ENCODE peak calls at places on chromosome 1, in nine cellular contexts. One of them, this sample, is unnamed.

GRCh38 chr1:58412071-58412580 is 134.4 kb downstream of the OMA1 start:
- DNase-seq in COR-L47: no peak
- DNase-seq in omental fat pad: no peak
- DNase-seq in fibroblast of pulmonary artery: peak
- DNase-seq in adrenal gland: no peak
- DNase-seq in NCI-H1105 treated with DMSO at 0.1 percent for 48 hours: no peak
- DNase-seq in ACHN: no peak
- DNase-seq in activated CD4-positive, alpha-beta T cell treated with anti-CD3 and anti-CD28 coated beads, Interleukin-2, amount 10 ng/mL, durations not matched to agents 7 days and 5 days: no peak
- DNase-seq in GM19239: no peak
- DNase-seq in this sample: no peak

GRCh38 chr1:32336963-32337675 is 1.1 kb upstream of the MARCKSL1 start:
- DNase-seq in COR-L47: no peak
- DNase-seq in omental fat pad: no peak
- DNase-seq in fibroblast of pulmonary artery: peak
- DNase-seq in adrenal gland: no peak
- DNase-seq in NCI-H1105 treated with DMSO at 0.1 percent for 48 hours: no peak
- DNase-seq in ACHN: peak
- DNase-seq in activated CD4-positive, alpha-beta T cell treated with anti-CD3 and anti-CD28 coated beads, Interleukin-2, amount 10 ng/mL, durations not matched to agents 7 days and 5 days: peak
- DNase-seq in GM19239: no peak
- DNase-seq in this sample: peak

GRCh38 chr1:56452027-56453011 is 127.0 kb downstream of the PLPP3 start:
- DNase-seq in COR-L47: no peak
- DNase-seq in omental fat pad: no peak
- DNase-seq in fibroblast of pulmonary artery: no peak
- DNase-seq in adrenal gland: no peak
- DNase-seq in NCI-H1105 treated with DMSO at 0.1 percent for 48 hours: no peak
- DNase-seq in ACHN: no peak
- DNase-seq in activated CD4-positive, alpha-beta T cell treated with anti-CD3 and anti-CD28 coated beads, Interleukin-2, amount 10 ng/mL, durations not matched to agents 7 days and 5 days: no peak
- DNase-seq in GM19239: no peak
- DNase-seq in this sample: no peak

GRCh38 chr1:43910359-43910758 is 23.2 kb upstream of the ARTN start:
- DNase-seq in COR-L47: no peak
- DNase-seq in omental fat pad: no peak
- DNase-seq in fibroblast of pulmonary artery: no peak
- DNase-seq in adrenal gland: no peak
- DNase-seq in NCI-H1105 treated with DMSO at 0.1 percent for 48 hours: no peak
- DNase-seq in ACHN: no peak
- DNase-seq in activated CD4-positive, alpha-beta T cell treated with anti-CD3 and anti-CD28 coated beads, Interleukin-2, amount 10 ng/mL, durations not matched to agents 7 days and 5 days: no peak
- DNase-seq in GM19239: no peak
- DNase-seq in this sample: no peak

GRCh38 chr1:68328485-68328884 is 96.2 kb upstream of the WLS start:
- DNase-seq in COR-L47: no peak
- DNase-seq in omental fat pad: no peak
- DNase-seq in fibroblast of pulmonary artery: peak
- DNase-seq in adrenal gland: no peak
- DNase-seq in NCI-H1105 treated with DMSO at 0.1 percent for 48 hours: no peak
- DNase-seq in ACHN: no peak
- DNase-seq in activated CD4-positive, alpha-beta T cell treated with anti-CD3 and anti-CD28 coated beads, Interleukin-2, amount 10 ng/mL, durations not matched to agents 7 days and 5 days: no peak
- DNase-seq in GM19239: no peak
- DNase-seq in this sample: no peak

GRCh38 chr1:234977891-234978396 is 150.7 kb downstream of the TOMM20 start:
- DNase-seq in COR-L47: no peak
- DNase-seq in omental fat pad: no peak
- DNase-seq in fibroblast of pulmonary artery: no peak
- DNase-seq in adrenal gland: no peak
- DNase-seq in NCI-H1105 treated with DMSO at 0.1 percent for 48 hours: peak
- DNase-seq in ACHN: no peak
- DNase-seq in activated CD4-positive, alpha-beta T cell treated with anti-CD3 and anti-CD28 coated beads, Interleukin-2, amount 10 ng/mL, durations not matched to agents 7 days and 5 days: no peak
- DNase-seq in GM19239: no peak
- DNase-seq in this sample: no peak

GRCh38 chr1:151990856-151991198 is 2.8 kb downstream of the S100A10 start:
- DNase-seq in COR-L47: peak
- DNase-seq in omental fat pad: no peak
- DNase-seq in fibroblast of pulmonary artery: peak
- DNase-seq in adrenal gland: peak
- DNase-seq in NCI-H1105 treated with DMSO at 0.1 percent for 48 hours: peak
- DNase-seq in ACHN: peak
- DNase-seq in activated CD4-positive, alpha-beta T cell treated with anti-CD3 and anti-CD28 coated beads, Interleukin-2, amount 10 ng/mL, durations not matched to agents 7 days and 5 days: no peak
- DNase-seq in GM19239: no peak
- DNase-seq in this sample: no peak

GRCh38 chr1:155254228-155254713 is 1.0 kb downstream of the ENTREP3 start:
- DNase-seq in COR-L47: no peak
- DNase-seq in omental fat pad: no peak
- DNase-seq in fibroblast of pulmonary artery: no peak
- DNase-seq in adrenal gland: no peak
- DNase-seq in NCI-H1105 treated with DMSO at 0.1 percent for 48 hours: no peak
- DNase-seq in ACHN: no peak
- DNase-seq in activated CD4-positive, alpha-beta T cell treated with anti-CD3 and anti-CD28 coated beads, Interleukin-2, amount 10 ng/mL, durations not matched to agents 7 days and 5 days: no peak
- DNase-seq in GM19239: no peak
- DNase-seq in this sample: no peak

GRCh38 chr1:202711949-202712635 is 1.8 kb upstream of the SYT2 start:
- DNase-seq in COR-L47: no peak
- DNase-seq in omental fat pad: no peak
- DNase-seq in fibroblast of pulmonary artery: no peak
- DNase-seq in adrenal gland: no peak
- DNase-seq in NCI-H1105 treated with DMSO at 0.1 percent for 48 hours: no peak
- DNase-seq in ACHN: no peak
- DNase-seq in activated CD4-positive, alpha-beta T cell treated with anti-CD3 and anti-CD28 coated beads, Interleukin-2, amount 10 ng/mL, durations not matched to agents 7 days and 5 days: no peak
- DNase-seq in GM19239: no peak
- DNase-seq in this sample: no peak

GRCh38 chr1:77143529-77144121 is 75.6 kb downstream of the PIGK start:
- DNase-seq in COR-L47: peak
- DNase-seq in omental fat pad: no peak
- DNase-seq in fibroblast of pulmonary artery: peak
- DNase-seq in adrenal gland: no peak
- DNase-seq in NCI-H1105 treated with DMSO at 0.1 percent for 48 hours: peak
- DNase-seq in ACHN: peak
- DNase-seq in activated CD4-positive, alpha-beta T cell treated with anti-CD3 and anti-CD28 coated beads, Interleukin-2, amount 10 ng/mL, durations not matched to agents 7 days and 5 days: no peak
- DNase-seq in GM19239: no peak
- DNase-seq in this sample: no peak

GRCh38 chr1:1890506-1891348 is at the start of gene GNB1:
- DNase-seq in COR-L47: peak
- DNase-seq in omental fat pad: no peak
- DNase-seq in fibroblast of pulmonary artery: peak
- DNase-seq in adrenal gland: peak
- DNase-seq in NCI-H1105 treated with DMSO at 0.1 percent for 48 hours: peak
- DNase-seq in ACHN: peak
- DNase-seq in activated CD4-positive, alpha-beta T cell treated with anti-CD3 and anti-CD28 coated beads, Interleukin-2, amount 10 ng/mL, durations not matched to agents 7 days and 5 days: peak
- DNase-seq in GM19239: peak
- DNase-seq in this sample: peak

This sample was measured in D341Med.